ENCODE peak calls at places on chromosomes 11 and 22, in nine cellular contexts. K is fibroblast of mammary gland; S is foreskin keratinocyte; L is AG09319; F is GM12892; R is choroid plexus epithelial cell; T is activated CD4-positive, alpha-beta T cell treated with anti-CD3 and anti-CD28 coated beads, Interleukin-2, amount 50 U/mL, for 1 hour; W is tibial artery; U is T-cell. V is an unnamed sample.

GRCh38 chr11:94544832-94545640 is 1.3 kb downstream of the FUT4 start:
- DNase-seq in K (no peak), S (peak; percentile 50), L (no peak), F (no peak), R (no peak), T (no peak), W (peak; percentile 31), U (peak; percentile 0), V (no peak)

GRCh38 chr11:28690746-28691145 is 582.6 kb downstream of the METTL15 start:
- DNase-seq in K (peak; percentile 47), S (no peak), L (no peak), F (no peak), R (peak; percentile 34), T (no peak), W (no peak), U (no peak), V (peak; percentile 55)

GRCh38 chr11:37572491-37573171 is 974.6 kb upstream of the RAG2 start:
- DNase-seq in K (no peak), S (no peak), L (no peak), F (no peak), R (no peak), T (no peak), W (no peak), U (no peak), V (no peak)

GRCh38 chr11:114666760-114667159 is 11.6 kb upstream of the NXPE2 start:
- DNase-seq in K (no peak), S (no peak), L (no peak), F (no peak), R (no peak), T (no peak), W (no peak), U (no peak), V (no peak)

GRCh38 chr22:29635734-29636357 is 32.4 kb downstream of the NF2 start:
- DNase-seq in K (peak; percentile 71), S (peak; percentile 44), L (peak; percentile 35), F (no peak), R (peak; percentile 81), T (no peak), W (no peak), U (no peak), V (peak; percentile 81)

GRCh38 chr11:10930224-10930960 is 72.5 kb upstream of the ZBED5 start:
- DNase-seq in K (peak; percentile 42), S (no peak), L (no peak), F (no peak), R (peak; percentile 33), T (peak; percentile 11), W (no peak), U (no peak), V (no peak)

GRCh38 chr22:45320326-45320976 is 10.7 kb downstream of the FAM118A start:
- DNase-seq in K (peak; percentile 84), S (no peak), L (no peak), F (no peak), R (peak; percentile 37), T (no peak), W (peak; percentile 63), U (no peak), V (no peak)

GRCh38 chr11:47394322-47395224 is 13.8 kb upstream of the SLC39A13 start:
- DNase-seq in K (no peak), S (no peak), L (no peak), F (peak; percentile 89), R (peak; percentile 88), T (peak; percentile 47), W (peak; percentile 64), U (peak; percentile 47), V (no peak)

GRCh38 chr11:8722156-8722555 is 39.6 kb downstream of the RPL27A start:
- DNase-seq in K (peak; percentile 65), S (peak; percentile 32), L (no peak), F (no peak), R (peak; percentile 74), T (no peak), W (no peak), U (no peak), V (no peak)

GRCh38 chr22:46432164-46433068 is 96.9 kb downstream of the TRMU start:
- DNase-seq in K (no peak), S (no peak), L (no peak), F (no peak), R (peak; percentile 13), T (peak; percentile 12), W (no peak), U (peak; percentile 17), V (no peak)

GRCh38 chr11:57551941-57552340 is 14.5 kb downstream of the SMTNL1 start:
- DNase-seq in K (no peak), S (no peak), L (no peak), F (no peak), R (no peak), T (no peak), W (no peak), U (no peak), V (no peak)

GRCh38 chr22:36405221-36405631 is 17.5 kb upstream of the MYH9 start:
- DNase-seq in K (no peak), S (no peak), L (no peak), F (no peak), R (no peak), T (no peak), W (no peak), U (peak; percentile 22), V (no peak)

GRCh38 chr11:47234669-47235075 is 13.9 kb downstream of the ACP2 start:
- DNase-seq in K (peak; percentile 45), S (no peak), L (no peak), F (no peak), R (peak; percentile 65), T (peak; percentile 73), W (no peak), U (peak; percentile 85), V (no peak)

GRCh38 chr22:50035131-50035881 is 22.7 kb upstream of the IL17REL start:
- DNase-seq in K (no peak), S (no peak), L (no peak), F (peak; percentile 23), R (no peak), T (no peak), W (no peak), U (no peak), V (no peak)

GRCh38 chr22:19867617-19868016 is 12.9 kb upstream of the GNB1L start:
- DNase-seq in K (no peak), S (no peak), L (no peak), F (no peak), R (no peak), T (no peak), W (peak; percentile 7), U (no peak), V (no peak)

GRCh38 chr11:116465056-116465455 is 307.7 kb downstream of the BUD13 start:
- DNase-seq in K (no peak), S (peak; percentile 26), L (no peak), F (no peak), R (no peak), T (no peak), W (no peak), U (no peak), V (no peak)

GRCh38 chr11:77082838-77083552 is 16.2 kb downstream of the CAPN5 start:
- DNase-seq in K (peak; percentile 48), S (no peak), L (no peak), F (no peak), R (peak; percentile 79), T (peak; percentile 23), W (peak; percentile 71), U (peak; percentile 37), V (no peak)

GRCh38 chr11:33674035-33674814 is 26.4 kb downstream of the C11orf91 start:
- DNase-seq in K (peak; percentile 75), S (no peak), L (no peak), F (no peak), R (peak; percentile 79), T (no peak), W (no peak), U (no peak), V (peak; percentile 24)

GRCh38 chr11:94924074-94925031 is 49.0 kb downstream of the CWC15 start:
- DNase-seq in K (no peak), S (no peak), L (no peak), F (no peak), R (no peak), T (no peak), W (no peak), U (peak; percentile 18), V (no peak)

GRCh38 chr22:26702906-26703830 is 45.8 kb downstream of the MIAT start:
- DNase-seq in K (peak; percentile 73), S (no peak), L (no peak), F (no peak), R (peak; percentile 87), T (no peak), W (no peak), U (no peak), V (peak; percentile 60)

GRCh38 chr11:70500076-70500847 is 101.9 kb downstream of the CTTN start:
- DNase-seq in K (no peak), S (no peak), L (no peak), F (no peak), R (no peak), T (no peak), W (no peak), U (no peak), V (no peak)

V was measured in adipocyte.